ENCODE peak calls at places on chromosomes 12 and 14, in seven cellular contexts. T, P, A, H, I, F and U are unnamed samples.

GRCh38 chr12:88897723-88898122 is 317.5 kb upstream of the KITLG start:
- DNase-seq in F (no peak), T (no peak), P (peak), A (peak), H (peak), I (no peak), U (no peak)

GRCh38 chr12:27821259-27821973 is 41.4 kb upstream of the MANSC4 start:
- DNase-seq in P (peak), F (peak), T (peak), A (peak), H (peak), I (no peak), U (no peak)

GRCh38 chr14:75249251-75249957 is 29.2 kb upstream of the FOS start:
- DNase-seq in T (no peak), I (peak), P (peak), A (no peak), F (no peak), H (no peak), U (no peak)

GRCh38 chr12:31020385-31021166 is 53.1 kb upstream of the DDX11 start:
- DNase-seq in F (no peak), H (no peak), I (no peak), P (no peak), T (no peak), A (no peak), U (no peak)

GRCh38 chr12:43273467-43273866 is 278.5 kb downstream of the ADAMTS20 start:
- DNase-seq in T (no peak), P (no peak), H (no peak), I (no peak), A (no peak), F (no peak), U (no peak)

GRCh38 chr12:53781218-53781801 is 29.5 kb upstream of the CISTR start:
- DNase-seq in I (no peak), T (peak), H (no peak), F (no peak), P (no peak), A (no peak), U (peak)

GRCh38 chr14:92690171-92691011 is 58.0 kb downstream of the LGMN start:
- DNase-seq in P (peak), T (peak), F (no peak), A (peak), H (peak), I (no peak), U (peak)

GRCh38 chr14:72172075-72172474 is 239.8 kb downstream of the RGS6 start:
- DNase-seq in F (no peak), P (no peak), I (no peak), H (no peak), A (no peak), T (no peak), U (no peak)

GRCh38 chr12:78651755-78652154 is 212.8 kb upstream of the SYT1 start:
- DNase-seq in H (no peak), A (no peak), T (no peak), F (no peak), I (no peak), P (no peak), U (no peak)

GRCh38 chr14:54211562-54212308 is 185.1 kb upstream of the CDKN3 start:
- DNase-seq in H (peak), F (no peak), I (no peak), P (no peak), T (no peak), A (no peak), U (no peak)

GRCh38 chr12:107873223-107873622 is 98.7 kb downstream of the ASCL4 start:
- DNase-seq in F (no peak), A (no peak), P (no peak), T (no peak), H (no peak), I (no peak), U (no peak)

GRCh38 chr14:74941676-74942097 is 13.7 kb downstream of the PGF start:
- DNase-seq in T (no peak), A (no peak), H (peak), F (peak), P (peak), I (peak), U (peak)

GRCh38 chr12:45192041-45192695 is 23.7 kb upstream of the ANO6 start:
- DNase-seq in H (peak), T (no peak), F (no peak), I (no peak), A (no peak), P (no peak), U (no peak)

GRCh38 chr14:104441275-104442106 is 138.1 kb upstream of the C14orf180 start:
- DNase-seq in H (no peak), P (no peak), F (no peak), T (no peak), I (no peak), A (no peak), U (no peak)

GRCh38 chr14:101253948-101254347 is 307.3 kb upstream of the DIO3 start:
- DNase-seq in H (no peak), A (no peak), P (no peak), F (no peak), I (no peak), T (no peak), U (no peak)

GRCh38 chr14:104602933-104603325 is 1.6 kb downstream of the TMEM179 start:
- DNase-seq in I (peak), P (no peak), H (no peak), A (no peak), T (no peak), F (no peak), U (no peak)

GRCh38 chr12:111396726-111397445 is 8.8 kb upstream of the SH2B3 start:
- DNase-seq in P (peak), A (peak), H (peak), I (peak), T (peak), F (peak), U (peak)

GRCh38 chr12:121096199-121096798 is 36.4 kb upstream of the P2RX7 start:
- DNase-seq in T (no peak), F (no peak), I (no peak), H (no peak), P (no peak), A (no peak), U (no peak)

GRCh38 chr12:64610660-64611429 is 550 bp downstream of the RASSF3 start:
- DNase-seq in H (peak), T (peak), A (peak), F (peak), P (peak), I (peak), U (no peak)

GRCh38 chr12:90058721-90059120 is 350.1 kb upstream of the ATP2B1 start:
- DNase-seq in A (peak), T (no peak), P (peak), F (no peak), H (peak), I (no peak), U (no peak)

GRCh38 chr12:9948606-9949286 is 16.6 kb upstream of the CLEC2A start:
- DNase-seq in T (no peak), A (no peak), P (no peak), F (no peak), H (no peak), I (no peak), U (no peak)

GRCh38 chr14:56216631-56217379 is 98.6 kb downstream of the PELI2 start:
- DNase-seq in A (peak), H (peak), P (peak), T (no peak), I (peak), F (peak), U (peak)

GRCh38 chr12:128191380-128191779 is 75.6 kb upstream of the TMEM132C start:
- DNase-seq in I (no peak), T (peak), P (no peak), H (no peak), F (no peak), A (no peak), U (no peak)

GRCh38 chr12:56158029-56158925 is at the start of gene MYL6:
- DNase-seq in A (peak), F (peak), P (peak), T (peak), H (peak), I (peak), U (peak)

GRCh38 chr14:88203289-88203688 is 119.8 kb downstream of the KCNK10 start:
- DNase-seq in F (no peak), H (no peak), P (peak), A (no peak), I (no peak), T (no peak), U (no peak)

GRCh38 chr14:101098641-101099040 is 195.1 kb upstream of the RTL1 start:
- DNase-seq in I (no peak), A (no peak), F (no peak), T (no peak), H (no peak), P (no peak), U (no peak)

GRCh38 chr12:132102297-132102696 is 41.8 kb downstream of the DDX51 start:
- DNase-seq in T (no peak), F (no peak), A (no peak), I (no peak), H (no peak), P (no peak), U (no peak)

GRCh38 chr12:38587594-38587993 is 271.0 kb downstream of the ALG10B start:
- DNase-seq in I (no peak), A (no peak), T (no peak), P (no peak), H (no peak), F (no peak), U (no peak)

GRCh38 chr12:81991868-81992267 is 232.7 kb upstream of the PPFIA2 start:
- DNase-seq in A (no peak), H (no peak), F (no peak), P (no peak), T (no peak), I (no peak), U (no peak)

GRCh38 chr12:25677180-25677937 is 124.3 kb upstream of the LMNTD1 start:
- DNase-seq in H (no peak), I (no peak), T (no peak), F (no peak), A (no peak), P (peak), U (no peak)

GRCh38 chr14:25055998-25056687 is 6.2 kb upstream of the STXBP6 start:
- DNase-seq in P (no peak), F (no peak), H (peak), I (no peak), T (no peak), A (no peak), U (no peak)

GRCh38 chr12:28378749-28379148 is 188.5 kb downstream of the CCDC91 start:
- DNase-seq in I (no peak), F (no peak), P (no peak), A (no peak), H (peak), T (no peak), U (no peak)

GRCh38 chr14:44505588-44505987 is 1.5 kb downstream of the FSCB start:
- DNase-seq in H (no peak), A (no peak), F (no peak), P (no peak), T (no peak), I (no peak), U (no peak)

GRCh38 chr14:44652640-44653039 is 145.6 kb upstream of the FSCB start:
- DNase-seq in I (no peak), P (no peak), A (no peak), H (no peak), T (no peak), F (no peak), U (no peak)

GRCh38 chr12:70648191-70648590 is 11.0 kb upstream of the PTPRB start:
- DNase-seq in F (no peak), T (no peak), I (no peak), H (no peak), A (no peak), P (no peak), U (no peak)

GRCh38 chr12:108122644-108123043 is 6.4 kb upstream of the WSCD2 start:
- DNase-seq in A (no peak), P (no peak), F (no peak), I (no peak), H (no peak), T (no peak), U (no peak)

GRCh38 chr14:59187802-59188460 is 536 bp upstream of the DAAM1 start:
- DNase-seq in P (peak), H (no peak), T (peak), I (peak), A (peak), F (no peak), U (peak)

GRCh38 chr14:61498811-61499210 is 177.4 kb downstream of the PRKCH start:
- DNase-seq in F (no peak), A (no peak), I (no peak), H (peak), T (peak), P (no peak), U (no peak)
- H3K27ac ChIP-seq in F (peak), A (no peak), I (peak), H (no peak), T (no peak), P (peak), U (no peak)

DNA sequence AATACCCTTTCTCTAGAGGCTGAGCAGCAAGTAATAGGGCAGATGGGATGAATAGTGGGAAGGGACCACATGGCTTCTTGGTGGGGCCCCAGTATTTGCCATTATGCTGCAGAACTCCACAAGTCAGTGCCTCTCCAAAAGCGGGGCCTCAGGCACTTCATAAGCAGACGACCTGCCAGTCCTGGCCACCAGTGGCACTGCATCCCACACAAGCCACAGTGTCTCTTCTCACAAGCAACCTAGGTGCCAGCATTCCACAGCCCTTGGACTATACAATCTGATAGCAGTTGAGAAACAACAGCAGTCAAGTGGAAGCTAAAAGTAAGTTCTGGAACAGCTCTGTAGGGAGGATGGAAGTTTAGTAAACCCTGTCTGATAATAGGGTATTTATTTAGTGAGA is 4.2 kb upstream of the SLC8A3 start:
- DNase-seq in F (no peak), P (no peak), A (no peak), T (peak), H (no peak), I (no peak), U (no peak)
- TF ChIP-seq CTCF in F (no peak), P (no peak), A (no peak), T (peak), H (no peak), I (no peak), U (no peak)

GRCh38 chr12:117069126-117069788 is 30.0 kb downstream of the TESC start:
- DNase-seq in I (no peak), H (no peak), F (no peak), A (no peak), T (no peak), P (peak), U (no peak)

GRCh38 chr12:117071009-117071408 is 28.2 kb downstream of the TESC start:
- DNase-seq in P (no peak), H (no peak), A (no peak), T (no peak), F (no peak), I (no peak), U (no peak)

GRCh38 chr12:117072106-117072505 is 27.1 kb downstream of the TESC start:
- DNase-seq in T (no peak), H (no peak), F (no peak), A (no peak), P (no peak), I (no peak), U (no peak)

GRCh38 chr12:117068492-117068891 is 30.7 kb downstream of the TESC start:
- DNase-seq in H (no peak), T (no peak), I (no peak), F (no peak), A (no peak), P (no peak), U (no peak)

DNA sequence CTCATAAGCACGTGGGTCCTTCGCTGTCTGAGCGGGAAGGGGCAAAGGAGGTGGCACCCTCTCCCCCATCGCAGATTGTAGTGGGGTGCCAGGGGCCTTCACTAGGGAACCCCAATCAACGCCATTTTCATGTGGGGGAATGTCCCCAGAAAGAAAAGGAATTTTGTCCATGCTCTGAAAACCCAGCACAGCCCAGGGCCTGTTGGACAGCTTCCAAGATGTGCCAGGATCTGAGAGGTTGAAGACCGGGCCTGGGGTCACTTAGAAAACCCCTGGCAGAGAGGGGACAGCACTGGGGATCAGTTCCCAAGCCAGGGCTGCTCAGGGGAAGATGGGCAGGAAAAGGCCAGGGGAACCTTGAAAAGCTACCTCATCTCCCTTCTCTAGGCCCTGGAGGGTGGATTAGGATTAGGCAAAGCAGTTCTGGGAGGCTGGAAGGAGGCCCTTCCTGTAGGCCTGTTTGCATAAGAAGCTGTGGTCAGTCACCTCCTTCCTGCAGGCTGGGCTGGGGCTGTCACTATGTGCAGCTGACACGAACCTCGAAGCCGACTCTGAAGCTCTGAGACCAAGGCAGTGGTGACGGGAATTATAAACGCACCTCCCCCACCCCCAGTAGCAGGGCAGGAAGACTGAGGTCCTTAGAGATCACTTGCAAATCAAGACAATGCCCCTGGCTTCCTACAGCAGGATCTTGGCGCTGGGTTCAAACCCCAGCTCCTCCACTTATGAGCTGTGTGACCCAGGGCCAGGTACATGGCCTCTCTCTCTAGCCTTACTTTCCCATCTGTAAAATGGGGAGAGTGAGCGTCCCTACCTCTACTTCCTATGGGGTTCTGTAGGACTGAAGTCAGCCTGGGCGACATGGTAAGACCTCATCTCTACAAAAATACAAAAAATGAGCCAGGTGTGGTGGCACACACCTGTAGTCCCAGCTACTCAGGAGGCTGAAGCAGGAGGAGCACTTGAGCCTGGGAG is 29.0 kb downstream of the TESC start:
- DNase-seq in T (peak), F (no peak), P (no peak), I (peak), A (no peak), H (no peak), U (no peak)
- H3K4me3 ChIP-seq in T (no peak), F (no peak), P (no peak), I (no peak), A (no peak), H (no peak), U (no peak)

DNA sequence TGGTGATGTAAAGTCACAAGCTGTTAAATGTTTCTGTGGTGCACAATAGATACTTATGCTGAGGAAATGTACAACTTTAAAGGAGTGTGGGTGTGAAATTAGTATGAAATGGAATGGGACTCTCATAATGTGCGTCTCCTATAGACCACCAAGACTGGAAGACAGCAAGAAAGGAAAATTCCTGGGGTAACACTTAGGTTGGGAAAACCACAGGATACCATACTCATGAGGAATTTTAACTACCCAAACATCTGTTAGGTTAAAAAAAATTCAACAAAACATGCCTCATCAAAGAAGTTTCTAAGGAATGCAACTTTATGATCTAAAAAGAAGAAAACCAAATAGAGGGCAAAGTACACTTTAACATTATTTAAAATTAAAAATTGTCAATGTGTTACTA is 113.7 kb upstream of the MYF6 start:
- DNase-seq in H (peak), T (no peak), I (no peak), F (no peak), A (no peak), P (no peak), U (no peak)
- H3K27ac ChIP-seq in H (peak), T (no peak), I (no peak), F (no peak), A (no peak), P (no peak), U (no peak)

GRCh38 chr14:37251778-37252177 is 54.0 kb downstream of the MIPOL1 start:
- DNase-seq in T (no peak), H (peak), I (no peak), A (no peak), F (no peak), P (no peak), U (no peak)
- TF ChIP-seq CTCF in T (no peak), H (no peak), I (no peak), A (no peak), F (no peak), P (no peak), U (no peak)

DNA sequence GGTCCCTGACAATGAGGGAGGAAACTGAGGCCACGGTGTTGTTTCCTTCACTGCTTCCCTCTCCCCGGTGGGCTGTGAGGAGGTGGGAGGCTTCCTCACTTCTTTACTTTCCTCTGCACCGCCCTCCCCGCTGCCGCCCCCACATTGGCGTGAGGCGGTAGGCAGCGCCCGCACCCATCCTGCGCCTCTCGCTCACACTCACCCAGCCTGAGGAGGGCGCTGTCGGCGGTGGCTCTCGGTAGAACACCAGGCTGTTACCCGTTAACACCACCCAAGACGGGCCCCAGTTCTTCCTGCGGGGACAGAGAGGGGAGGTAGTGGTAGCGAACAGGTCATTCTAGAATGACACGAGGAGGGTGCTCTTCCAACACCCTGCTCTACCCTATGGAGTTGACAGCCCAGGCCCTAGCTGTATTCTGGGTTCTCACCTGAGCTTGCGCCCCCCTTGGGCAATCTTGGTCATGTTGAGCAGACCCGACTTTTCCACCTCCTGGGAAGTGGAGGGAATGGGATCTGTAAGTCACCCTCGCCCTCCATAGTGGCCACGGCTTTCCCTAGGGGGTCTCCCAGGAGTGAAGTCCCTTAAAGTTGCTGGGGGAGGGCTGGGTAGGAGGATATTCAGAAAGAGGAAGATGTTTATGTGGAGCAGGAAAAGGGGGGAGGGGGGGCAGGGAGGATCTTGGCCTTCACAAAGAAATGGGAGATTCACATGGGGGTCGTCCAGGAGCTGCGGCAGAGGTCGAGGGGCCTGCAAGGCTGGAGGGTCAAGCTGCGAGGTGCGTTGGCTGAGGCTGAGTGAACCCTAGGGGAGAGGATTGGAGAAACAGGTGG is 3.3 kb downstream of the ARHGAP9 start:
- DNase-seq in H (no peak), I (peak), T (no peak), P (no peak), A (no peak), F (no peak), U (no peak)
- H3K4me3 ChIP-seq in H (peak), I (peak), T (no peak), P (peak), A (peak), F (peak), U (peak)